ENCODE peak calls at places on chromosomes 6 and 20, in nine cellular contexts. O is tibial nerve; Z is CD8-positive, alpha-beta T cell; E is astrocyte; G is kidney; N is uterus; T is neural progenitor cell; Y is A549; K is PC-9. H is an unnamed sample.

GRCh38 chr6:143267740-143268139 is 182.8 kb downstream of the ADAT2 start:
- DNase-seq in Y (no peak), G (no peak), O (no peak), E (no peak), T (no peak), N (no peak), Z (no peak), K (no peak), H (no peak)

GRCh38 chr6:77463308-77463880 is at the start of gene HTR1B:
- DNase-seq in T (peak; percentile 37), Y (no peak), N (no peak), E (peak; percentile 25), Z (no peak), O (no peak), G (no peak), K (no peak), H (peak; percentile 61)

GRCh38 chr20:61810709-61811565 is 254.7 kb downstream of the TAF4 start:
- DNase-seq in N (no peak), Y (no peak), T (no peak), G (peak; percentile 32), Z (no peak), K (no peak), E (no peak), O (no peak), H (no peak)

GRCh38 chr6:129393659-129394058 is 316.3 kb downstream of the ARHGAP18 start:
- DNase-seq in K (no peak), N (no peak), E (no peak), O (no peak), G (no peak), T (no peak), Y (no peak), Z (no peak), H (no peak)

GRCh38 chr6:100246206-100246605 is 218.5 kb downstream of the SIM1 start:
- DNase-seq in E (peak; percentile 53), K (no peak), N (no peak), Y (no peak), T (no peak), Z (no peak), G (no peak), O (no peak), H (no peak)

GRCh38 chr20:63756648-63756991 is 17.0 kb downstream of the SLC2A4RG start:
- DNase-seq in T (no peak), E (no peak), Y (no peak), Z (no peak), K (no peak), N (no peak), O (no peak), G (no peak), H (no peak)

GRCh38 chr6:80438728-80439127 is 332.3 kb downstream of the BCKDHB start:
- DNase-seq in K (peak; percentile 30), Y (peak; percentile 6), N (no peak), T (peak; percentile 56), O (no peak), Z (no peak), E (peak; percentile 87), G (no peak), H (peak; percentile 90)

GRCh38 chr6:134331255-134331654 is 13.3 kb upstream of the SGK1 start:
- DNase-seq in Z (no peak), Y (no peak), G (no peak), N (no peak), T (no peak), O (no peak), K (no peak), E (no peak), H (no peak)

GRCh38 chr6:121809211-121809610 is 373.8 kb downstream of the GJA1 start:
- DNase-seq in N (no peak), E (no peak), G (no peak), T (no peak), Z (no peak), O (no peak), K (no peak), Y (no peak), H (no peak)

GRCh38 chr6:157518399-157519250 is 137.6 kb downstream of the ZDHHC14 start:
- DNase-seq in Z (no peak), T (no peak), O (no peak), N (peak; percentile 39), K (no peak), G (no peak), E (no peak), Y (peak; percentile 15), H (peak; percentile 68)

GRCh38 chr6:21158149-21158548 is 435.4 kb upstream of the SOX4 start:
- DNase-seq in K (no peak), T (no peak), N (no peak), G (no peak), Y (no peak), E (no peak), O (no peak), Z (no peak), H (no peak)

GRCh38 chr6:23027281-23027680 is 457.9 kb downstream of the HDGFL1 start:
- DNase-seq in K (no peak), N (no peak), E (no peak), O (no peak), Y (no peak), T (no peak), Z (no peak), G (no peak), H (no peak)

GRCh38 chr20:51624157-51624731 is 81.7 kb upstream of the NFATC2 start:
- DNase-seq in O (peak; percentile 18), Y (peak; percentile 75), N (peak; percentile 37), T (peak; percentile 92), Z (peak; percentile 58), G (no peak), E (peak; percentile 48), K (peak; percentile 76), H (peak; percentile 8)

GRCh38 chr6:579339-579738 is 77.6 kb downstream of the HUS1B start:
- DNase-seq in N (no peak), G (no peak), E (no peak), O (no peak), T (no peak), Z (no peak), Y (peak; percentile 10), K (no peak), H (no peak)
- TF ChIP-seq CTCF in N (no peak), G (no peak), E (peak; percentile 18), O (no peak), T (peak; percentile 41), Z (no peak), Y (peak; percentile 37), K (no peak), H (peak; percentile 47)

DNA sequence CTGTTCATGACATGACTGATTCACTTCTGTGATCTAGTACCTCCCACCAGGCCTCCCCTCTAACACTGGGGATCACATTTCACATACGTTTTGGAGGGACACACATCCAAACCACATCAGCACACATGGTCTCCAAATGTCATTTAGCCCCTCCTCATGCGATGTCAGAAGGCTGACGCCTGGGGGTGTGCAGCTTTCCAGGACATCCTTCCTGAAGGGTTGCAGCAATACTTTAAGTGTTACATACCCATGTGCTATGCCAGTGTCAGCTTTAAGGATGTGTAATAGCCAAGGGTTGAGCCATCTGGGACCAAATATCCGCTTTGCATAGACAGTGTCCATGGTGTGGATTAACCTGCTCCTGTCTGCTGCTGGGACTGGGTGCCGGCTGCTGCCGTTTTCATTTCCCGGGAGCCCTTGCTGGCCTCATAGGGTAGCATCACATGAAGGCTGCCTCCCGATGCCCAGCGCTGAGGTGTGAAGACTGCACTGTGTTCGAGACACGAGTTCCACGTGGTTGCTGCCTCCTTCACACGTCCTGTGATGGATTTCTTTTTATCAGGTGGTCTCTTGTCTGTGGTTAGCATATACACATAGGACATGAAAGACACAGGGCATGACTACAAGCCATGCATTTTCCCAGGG is 219.0 kb downstream of the THBS2 start:
- DNase-seq in K (no peak), T (no peak), Z (no peak), O (no peak), E (peak; percentile 18), N (no peak), G (peak; percentile 37), Y (no peak), H (no peak)
- H3K27ac ChIP-seq in K (no peak overlapping the region), T (no peak overlapping the region), Z (no peak overlapping the region), O (no peak overlapping the region), E (peak overlapping the region; percentile 80), N (no peak overlapping the region), G (no peak overlapping the region), Y (no peak overlapping the region), H (no peak overlapping the region)

GRCh38 chr20:46111028-46111835 is 6.9 kb upstream of the CD40 start:
- DNase-seq in O (no peak), G (no peak), E (no peak), K (no peak), N (no peak), T (no peak), Z (no peak), Y (no peak), H (no peak)

GRCh38 chr20:46112430-46113020 is 5.6 kb upstream of the CD40 start:
- DNase-seq in T (peak; percentile 60), E (no peak), Z (no peak), Y (no peak), G (no peak), N (no peak), O (no peak), K (no peak), H (no peak)

GRCh38 chr20:46108976-46109375 is 9.1 kb upstream of the CD40 start:
- DNase-seq in N (no peak), T (no peak), Z (no peak), O (no peak), E (no peak), Y (no peak), K (no peak), G (no peak), H (no peak)

GRCh38 chr20:46111836-46112212 is 6.3 kb upstream of the CD40 start:
- DNase-seq in E (no peak), K (no peak), Y (no peak), G (no peak), Z (no peak), T (no peak), O (no peak), N (no peak), H (no peak)

GRCh38 chr20:46108435-46108841 is 9.7 kb upstream of the CD40 start:
- DNase-seq in T (no peak), K (no peak), G (no peak), E (no peak), Y (no peak), Z (no peak), O (no peak), N (no peak), H (no peak)
- TF ChIP-seq CTCF in T (no peak), K (no peak), G (no peak), E (no peak), Y (no peak), Z (no peak), O (no peak), N (no peak), H (no peak)

DNA sequence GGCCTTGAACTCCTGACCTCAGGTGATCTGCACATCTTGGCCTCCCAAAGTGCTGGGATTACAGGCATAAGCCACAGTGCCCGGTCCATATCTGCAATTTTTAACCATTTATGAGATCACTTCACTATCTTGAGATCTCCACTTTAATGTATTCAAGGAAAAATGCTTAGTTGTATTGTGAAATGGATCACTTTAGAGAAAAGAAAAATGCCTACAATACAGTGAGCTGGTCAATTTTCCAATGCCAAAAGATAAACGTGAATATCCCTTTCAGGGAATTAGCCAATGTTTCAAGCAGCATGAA is 82.8 kb upstream of the ZNF217 start:
- DNase-seq in N (no peak), T (no peak), O (no peak), Z (no peak), K (no peak), G (no peak), Y (no peak), E (no peak), H (no peak)
- H3K27ac ChIP-seq in N (no peak overlapping the region), T (no peak overlapping the region), O (no peak overlapping the region), Z (no peak overlapping the region), K (no peak overlapping the region), G (no peak overlapping the region), Y (no peak overlapping the region), E (no peak overlapping the region), H (no peak overlapping the region)

GRCh38 chr6:42403415-42403814 is 48.3 kb downstream of the TRERF1 start:
- DNase-seq in Y (no peak), N (no peak), T (peak; percentile 42), Z (no peak), G (no peak), O (no peak), K (peak; percentile 64), E (peak; percentile 47), H (peak; percentile 91)
- TF ChIP-seq CTCF in Y (no peak), N (no peak), T (no peak), Z (no peak), G (no peak), O (no peak), K (no peak), E (no peak), H (peak; percentile 54)

H was measured in foreskin keratinocyte.